ENCODE peak calls at places on chromosomes 2 and 18, in four cellular contexts. Q is K562, N is H1, B is GM12878. U is an unnamed sample.
A peak's percentile ranks its signal among the peaks of the same experiment; 100 is the strongest.

GRCh38 chr18:61127714-61128485 is 205.3 kb upstream of the CDH20 start:
- DNase-seq in N (no peak), B (no peak), Q (no peak), U (no peak)

GRCh38 chr18:50341443-50341842 is 33.4 kb upstream of the SKA1 start:
- DNase-seq in B (no peak), N (no peak), Q (no peak), U (no peak)

GRCh38 chr2:172783091-172783898 is 47.6 kb downstream of the RAPGEF4 start:
- DNase-seq in B (no peak), N (no peak), Q (no peak), U (peak; percentile 45)

GRCh38 chr2:71589763-71590162 is 136.4 kb downstream of the DYSF start:
- DNase-seq in N (no peak), Q (peak; percentile 51), B (no peak), U (no peak)

GRCh38 chr18:77777126-77777525 is 527.5 kb downstream of the GALR1 start:
- DNase-seq in N (no peak), Q (no peak), B (no peak), U (no peak)

GRCh38 chr2:191432121-191432520 is 186.9 kb downstream of the MYO1B start:
- DNase-seq in B (no peak), Q (no peak), N (no peak), U (no peak)

GRCh38 chr2:142306126-142306525 is 175.3 kb upstream of the LRP1B start:
- DNase-seq in B (no peak), Q (no peak), N (no peak), U (no peak)

GRCh38 chr2:109609352-109610024 is 4.3 kb downstream of the SEPTIN10 start:
- DNase-seq in N (no peak), Q (no peak), B (no peak), U (no peak)

GRCh38 chr2:217797170-217797569 is 205.6 kb downstream of the TNS1 start:
- DNase-seq in Q (no peak), B (no peak), N (no peak), U (no peak)

GRCh38 chr18:63427566-63427965 is 5.3 kb upstream of the VPS4B start:
- DNase-seq in N (peak; percentile 15), Q (peak; percentile 21), B (no peak), U (no peak)

GRCh38 chr2:607709-608108 is 69.5 kb downstream of the TMEM18 start:
- DNase-seq in B (no peak), Q (no peak), N (no peak), U (no peak)

GRCh38 chr2:27431395-27431794 is 3.0 kb downstream of the NRBP1 start:
- DNase-seq in N (no peak), Q (no peak), B (no peak), U (peak; percentile 40)

GRCh38 chr2:219828127-219828526 is 200.7 kb downstream of the SLC4A3 start:
- DNase-seq in Q (no peak), B (no peak), N (no peak), U (no peak)

GRCh38 chr2:159811232-159811631 is 13.2 kb upstream of the CD302 start:
- DNase-seq in N (no peak), Q (no peak), B (no peak), U (no peak)

GRCh38 chr2:186919272-186919671 is 70.3 kb upstream of the ZSWIM2 start:
- DNase-seq in B (no peak), N (no peak), Q (no peak), U (no peak)

GRCh38 chr2:170815746-170816498 is 765 bp upstream of the GAD1 start:
- DNase-seq in N (no peak), B (no peak), Q (peak; percentile 85), U (peak; percentile 68)

GRCh38 chr2:197990356-197990755 is 186.0 kb downstream of the PLCL1 start:
- DNase-seq in N (no peak), Q (no peak), B (no peak), U (no peak)

GRCh38 chr2:66105354-66105753 is 329.6 kb upstream of the MEIS1 start:
- DNase-seq in Q (no peak), B (no peak), N (no peak), U (no peak)

GRCh38 chr2:43110442-43110871 is 115.9 kb downstream of the ZFP36L2 start:
- DNase-seq in B (no peak), Q (no peak), N (no peak), U (peak; percentile 50)

GRCh38 chr2:126359494-126359893 is 296.5 kb upstream of the GYPC start:
- DNase-seq in B (no peak), N (no peak), Q (peak; percentile 15), U (no peak)

GRCh38 chr2:130370490-130370889 is 14.6 kb downstream of the PTPN18 start:
- DNase-seq in Q (peak; percentile 29), N (no peak), B (no peak), U (no peak)

GRCh38 chr2:30422437-30422805 is 24.6 kb upstream of the LCLAT1 start:
- DNase-seq in N (no peak), Q (peak; percentile 25), B (peak; percentile 39), U (no peak)
- TF ChIP-seq CBX5 in N (no peak), Q (no peak), B (no peak), U (no peak)

GRCh38 chr18:3675446-3675845 is 225.5 kb downstream of the TGIF1 start:
- DNase-seq in B (no peak), Q (no peak), N (no peak), U (peak; percentile 50)
- TF ChIP-seq CBX5 in B (no peak), Q (no peak), N (no peak), U (no peak)

DNA sequence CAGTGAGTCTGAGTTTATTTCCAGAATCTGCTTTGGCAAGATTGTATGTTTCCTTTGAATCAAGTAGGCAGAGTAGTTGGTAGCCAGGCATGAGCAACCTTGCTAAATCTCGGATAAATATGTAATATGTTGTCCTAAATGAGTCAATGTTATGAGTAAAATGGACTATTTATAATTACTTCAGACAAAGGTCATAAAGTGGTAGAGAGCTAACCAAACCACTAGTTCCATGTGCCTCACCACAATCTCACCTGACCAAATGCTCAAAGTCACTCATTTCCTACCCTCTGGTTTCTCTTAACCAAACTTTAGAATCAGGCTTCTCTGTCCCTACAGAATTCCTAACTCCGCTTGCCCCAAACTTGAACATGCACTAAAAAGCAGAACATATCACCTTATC is 261.2 kb upstream of the FSIP2 start:
- DNase-seq in Q (no peak), N (no peak), B (no peak), U (no peak)
- TF ChIP-seq CBX5 in Q (no peak), N (no peak), B (no peak), U (no peak)

DNA sequence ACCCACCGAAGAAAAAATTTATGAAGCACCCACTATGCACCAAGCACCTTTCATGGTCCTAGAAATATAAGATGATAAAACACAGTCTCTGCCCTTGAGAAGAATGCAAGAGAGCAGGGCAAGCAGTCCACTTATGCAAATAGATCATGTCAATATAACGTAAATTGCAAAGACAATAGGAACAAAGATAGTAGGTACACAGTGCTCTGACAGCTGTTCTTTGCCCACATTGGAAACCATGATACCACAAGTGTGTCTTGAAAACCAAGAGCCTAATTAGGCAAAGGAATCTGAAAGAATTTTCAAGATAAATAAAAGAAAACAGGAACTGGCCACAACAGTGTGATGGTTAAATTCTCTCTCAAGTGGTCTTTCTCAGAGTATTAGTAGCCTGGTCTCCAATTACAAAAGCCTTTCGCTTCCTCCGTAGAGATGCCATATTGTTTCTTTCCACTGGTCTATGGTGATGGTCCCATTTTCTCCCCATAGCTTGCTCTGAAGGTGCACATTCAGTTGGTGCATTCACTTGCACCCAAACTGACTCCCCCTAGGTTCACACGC is 108.5 kb downstream of the VWC2L start:
- DNase-seq in B (peak; percentile 46), N (no peak), Q (no peak), U (no peak)
- TF ChIP-seq CBX5 in B (no peak), N (no peak), Q (no peak), U (no peak)

GRCh38 chr2:35220471-35220870 is 1135.1 kb upstream of the CRIM1 start:
- DNase-seq in B (no peak), Q (no peak), N (no peak), U (no peak)
- TF ChIP-seq CBX5 in B (no peak), Q (no peak), N (no peak), U (no peak)

GRCh38 chr2:119240311-119241204 is 16.9 kb downstream of the STEAP3 start:
- DNase-seq in Q (peak; percentile 36), B (no peak), N (no peak), U (peak; percentile 33)
- TF ChIP-seq CBX5 in Q (no peak), B (no peak), N (no peak), U (no peak)